ENCODE peak calls at places on chromosomes 12 and 14, in eight cellular contexts. One of them, this sample, is unnamed.
A peak's percentile ranks its signal among the peaks of the same experiment; 100 is the strongest.

GRCh38 chr12:58575281-58575680 is 345.0 kb downstream of the LRIG3 start:
- DNase-seq in PC-9: no peak
- DNase-seq in mucosa of descending colon: peak; percentile 6
- DNase-seq in transverse colon: no peak
- DNase-seq in heart left ventricle: no peak
- DNase-seq in pancreas: no peak
- DNase-seq in Peyer's patch: no peak
- DNase-seq in psoas muscle: no peak
- DNase-seq in this sample: no peak

GRCh38 chr12:68169213-68169889 is 9.8 kb upstream of the IFNG start:
- DNase-seq in PC-9: no peak
- DNase-seq in mucosa of descending colon: no peak
- DNase-seq in transverse colon: no peak
- DNase-seq in heart left ventricle: no peak
- DNase-seq in pancreas: no peak
- DNase-seq in Peyer's patch: no peak
- DNase-seq in psoas muscle: no peak
- DNase-seq in this sample: no peak

GRCh38 chr14:104353921-104354701 is 215.7 kb downstream of the KIF26A start:
- DNase-seq in PC-9: no peak
- DNase-seq in mucosa of descending colon: no peak
- DNase-seq in transverse colon: peak; percentile 1
- DNase-seq in heart left ventricle: peak; percentile 68
- DNase-seq in pancreas: no peak
- DNase-seq in Peyer's patch: peak; percentile 26
- DNase-seq in psoas muscle: peak; percentile 37
- DNase-seq in this sample: no peak

GRCh38 chr14:23398348-23398747 is 9.7 kb downstream of the MYH6 start:
- DNase-seq in PC-9: no peak
- DNase-seq in mucosa of descending colon: no peak
- DNase-seq in transverse colon: no peak
- DNase-seq in heart left ventricle: no peak
- DNase-seq in pancreas: no peak
- DNase-seq in Peyer's patch: no peak
- DNase-seq in psoas muscle: no peak
- DNase-seq in this sample: no peak

GRCh38 chr14:65211341-65211987 is 109.1 kb upstream of the MAX start:
- DNase-seq in PC-9: peak; percentile 83
- DNase-seq in mucosa of descending colon: no peak
- DNase-seq in transverse colon: no peak
- DNase-seq in heart left ventricle: no peak
- DNase-seq in pancreas: no peak
- DNase-seq in Peyer's patch: no peak
- DNase-seq in psoas muscle: no peak
- DNase-seq in this sample: peak; percentile 53

GRCh38 chr12:27824126-27824842 is 44.2 kb upstream of the MANSC4 start:
- DNase-seq in PC-9: no peak
- DNase-seq in mucosa of descending colon: no peak
- DNase-seq in transverse colon: no peak
- DNase-seq in heart left ventricle: no peak
- DNase-seq in pancreas: no peak
- DNase-seq in Peyer's patch: peak; percentile 64
- DNase-seq in psoas muscle: no peak
- DNase-seq in this sample: no peak

GRCh38 chr12:6262635-6263034 is 47.8 kb upstream of the PLEKHG6 start:
- DNase-seq in PC-9: no peak
- DNase-seq in mucosa of descending colon: no peak
- DNase-seq in transverse colon: no peak
- DNase-seq in heart left ventricle: no peak
- DNase-seq in pancreas: no peak
- DNase-seq in Peyer's patch: no peak
- DNase-seq in psoas muscle: no peak
- DNase-seq in this sample: no peak

GRCh38 chr12:110262442-110263388 is 18.3 kb upstream of the ATP2A2 start:
- DNase-seq in PC-9: no peak
- DNase-seq in mucosa of descending colon: no peak
- DNase-seq in transverse colon: no peak
- DNase-seq in heart left ventricle: no peak
- DNase-seq in pancreas: no peak
- DNase-seq in Peyer's patch: no peak
- DNase-seq in psoas muscle: no peak
- DNase-seq in this sample: no peak

GRCh38 chr14:30915596-30915995 is 41.2 kb downstream of the COCH start:
- DNase-seq in PC-9: no peak
- DNase-seq in mucosa of descending colon: no peak
- DNase-seq in transverse colon: no peak
- DNase-seq in heart left ventricle: no peak
- DNase-seq in pancreas: no peak
- DNase-seq in Peyer's patch: no peak
- DNase-seq in psoas muscle: no peak
- DNase-seq in this sample: no peak

GRCh38 chr14:102979406-102979805 is 56.9 kb downstream of the AMN start:
- DNase-seq in PC-9: no peak
- DNase-seq in mucosa of descending colon: no peak
- DNase-seq in transverse colon: no peak
- DNase-seq in heart left ventricle: no peak
- DNase-seq in pancreas: no peak
- DNase-seq in Peyer's patch: no peak
- DNase-seq in psoas muscle: no peak
- DNase-seq in this sample: no peak

GRCh38 chr12:4288296-4289019 is 14.9 kb downstream of the CCND2 start:
- DNase-seq in PC-9: no peak
- DNase-seq in mucosa of descending colon: no peak
- DNase-seq in transverse colon: no peak
- DNase-seq in heart left ventricle: no peak
- DNase-seq in pancreas: no peak
- DNase-seq in Peyer's patch: no peak
- DNase-seq in psoas muscle: no peak
- DNase-seq in this sample: no peak

GRCh38 chr14:90464481-90464880 is 67.7 kb downstream of the CALM1 start:
- DNase-seq in PC-9: no peak
- DNase-seq in mucosa of descending colon: no peak
- DNase-seq in transverse colon: no peak
- DNase-seq in heart left ventricle: no peak
- DNase-seq in pancreas: no peak
- DNase-seq in Peyer's patch: no peak
- DNase-seq in psoas muscle: no peak
- DNase-seq in this sample: no peak

GRCh38 chr12:1810201-1810930 is 10.0 kb upstream of the LRTM2 start:
- DNase-seq in PC-9: no peak
- DNase-seq in mucosa of descending colon: no peak
- DNase-seq in transverse colon: no peak
- DNase-seq in heart left ventricle: peak; percentile 22
- DNase-seq in pancreas: no peak
- DNase-seq in Peyer's patch: no peak
- DNase-seq in psoas muscle: no peak
- DNase-seq in this sample: no peak

DNA sequence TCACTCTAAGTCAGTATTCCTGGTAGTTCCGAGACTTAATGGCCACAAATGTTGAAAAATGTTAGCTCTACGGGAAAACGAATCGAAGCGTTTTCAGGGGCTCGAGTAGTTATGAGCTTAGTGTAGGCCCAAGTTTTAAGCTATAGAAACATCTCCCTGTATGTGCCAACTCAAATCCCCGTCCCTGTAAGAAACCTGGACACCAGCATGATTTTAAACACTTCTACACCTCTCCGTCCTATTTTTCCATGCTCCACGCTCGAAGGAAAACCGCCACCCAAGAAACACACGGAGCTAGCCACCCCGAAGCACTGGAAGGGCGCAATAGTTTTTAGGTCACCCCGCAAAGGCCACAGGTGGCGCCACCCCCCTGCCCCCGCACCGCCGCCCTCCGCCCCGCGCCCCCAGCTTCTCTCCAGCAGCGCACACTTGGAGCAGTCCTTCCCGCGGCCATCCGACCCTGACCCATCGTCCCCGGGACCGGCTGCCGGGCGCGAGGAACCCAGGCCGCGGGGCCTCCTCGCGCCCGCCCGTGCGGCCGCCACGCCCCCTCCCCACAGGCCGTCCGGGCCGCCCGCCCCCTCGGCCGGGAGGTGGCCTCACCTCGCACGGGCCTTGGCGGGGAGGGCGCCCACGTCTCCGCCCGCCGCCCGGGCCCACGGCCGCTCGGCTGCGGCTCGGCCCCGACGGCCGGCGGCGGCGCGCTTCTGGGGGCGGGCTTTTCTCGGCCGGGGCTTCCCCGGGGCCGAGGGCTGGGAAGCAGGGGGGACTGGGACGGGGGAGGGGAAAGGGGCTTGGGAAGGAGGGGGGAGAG is 519 bp downstream of the R3HDM2 start:
- DNase-seq in PC-9: no peak
- DNase-seq in mucosa of descending colon: peak; percentile 46
- DNase-seq in transverse colon: no peak
- DNase-seq in heart left ventricle: peak; percentile 62
- DNase-seq in pancreas: peak; percentile 55
- DNase-seq in Peyer's patch: peak; percentile 72
- DNase-seq in psoas muscle: peak; percentile 66
- DNase-seq in this sample: no peak
- TF ChIP-seq CTCF in PC-9: no peak
- TF ChIP-seq CTCF in mucosa of descending colon: no peak
- TF ChIP-seq CTCF in transverse colon: no peak
- TF ChIP-seq CTCF in heart left ventricle: no peak
- TF ChIP-seq CTCF in pancreas: no peak
- TF ChIP-seq CTCF in Peyer's patch: no peak
- TF ChIP-seq CTCF in psoas muscle: peak; percentile 12
- TF ChIP-seq CTCF in this sample: peak; percentile 9

GRCh38 chr12:50685641-50686040 is 78.3 kb upstream of the ATF1 start:
- DNase-seq in PC-9: no peak
- DNase-seq in mucosa of descending colon: no peak
- DNase-seq in transverse colon: no peak
- DNase-seq in heart left ventricle: no peak
- DNase-seq in pancreas: no peak
- DNase-seq in Peyer's patch: no peak
- DNase-seq in psoas muscle: no peak
- DNase-seq in this sample: no peak

GRCh38 chr12:50690923-50691322 is 73.0 kb upstream of the ATF1 start:
- DNase-seq in PC-9: no peak
- DNase-seq in mucosa of descending colon: no peak
- DNase-seq in transverse colon: no peak
- DNase-seq in heart left ventricle: peak; percentile 57
- DNase-seq in pancreas: no peak
- DNase-seq in Peyer's patch: no peak
- DNase-seq in psoas muscle: no peak
- DNase-seq in this sample: no peak

GRCh38 chr12:50689437-50689836 is 74.5 kb upstream of the ATF1 start:
- DNase-seq in PC-9: no peak
- DNase-seq in mucosa of descending colon: no peak
- DNase-seq in transverse colon: no peak
- DNase-seq in heart left ventricle: no peak
- DNase-seq in pancreas: no peak
- DNase-seq in Peyer's patch: no peak
- DNase-seq in psoas muscle: no peak
- DNase-seq in this sample: no peak

GRCh38 chr12:50686976-50687375 is 76.9 kb upstream of the ATF1 start:
- DNase-seq in PC-9: no peak
- DNase-seq in mucosa of descending colon: no peak
- DNase-seq in transverse colon: no peak
- DNase-seq in heart left ventricle: no peak
- DNase-seq in pancreas: no peak
- DNase-seq in Peyer's patch: no peak
- DNase-seq in psoas muscle: no peak
- DNase-seq in this sample: no peak

DNA sequence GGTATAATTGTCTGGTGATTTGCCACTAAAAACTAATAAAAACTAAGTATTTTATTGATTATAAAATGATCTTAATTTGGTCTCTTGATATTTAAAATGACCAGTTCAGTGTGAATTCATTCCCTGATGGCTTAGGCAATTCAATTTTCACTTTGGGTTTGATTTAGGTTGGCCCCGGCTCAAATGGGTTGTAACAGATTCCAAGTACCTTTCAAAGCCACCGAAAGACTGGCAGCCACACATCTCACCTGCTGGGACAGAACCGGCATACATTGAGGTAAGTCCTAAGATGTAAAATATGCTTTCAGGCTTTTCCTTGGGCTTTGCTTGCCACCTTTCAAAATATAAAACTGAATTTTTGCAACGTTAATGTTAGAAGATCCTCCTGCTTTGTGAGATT is 77.5 kb upstream of the ATF1 start:
- DNase-seq in PC-9: no peak
- DNase-seq in mucosa of descending colon: no peak
- DNase-seq in transverse colon: no peak
- DNase-seq in heart left ventricle: no peak
- DNase-seq in pancreas: no peak
- DNase-seq in Peyer's patch: no peak
- DNase-seq in psoas muscle: no peak
- DNase-seq in this sample: no peak
- H3K4me3 ChIP-seq in PC-9: no peak overlapping the region
- H3K4me3 ChIP-seq in mucosa of descending colon: no peak overlapping the region
- H3K4me3 ChIP-seq in transverse colon: no peak overlapping the region
- H3K4me3 ChIP-seq in heart left ventricle: no peak overlapping the region
- H3K4me3 ChIP-seq in pancreas: no peak overlapping the region
- H3K4me3 ChIP-seq in Peyer's patch: no peak overlapping the region
- H3K4me3 ChIP-seq in psoas muscle: no peak overlapping the region
- H3K4me3 ChIP-seq in this sample: no peak overlapping the region

GRCh38 chr12:10989107-10989506 is 2.4 kb upstream of the TAS2R50 start:
- DNase-seq in PC-9: no peak
- DNase-seq in mucosa of descending colon: no peak
- DNase-seq in transverse colon: no peak
- DNase-seq in heart left ventricle: no peak
- DNase-seq in pancreas: no peak
- DNase-seq in Peyer's patch: no peak
- DNase-seq in psoas muscle: no peak
- DNase-seq in this sample: no peak
- H3K36me3 ChIP-seq in PC-9: no peaks in the 10 kb centered on the region
- H3K36me3 ChIP-seq in mucosa of descending colon: no peaks in the 10 kb centered on the region
- H3K36me3 ChIP-seq in transverse colon: no peaks in the 10 kb centered on the region
- H3K36me3 ChIP-seq in heart left ventricle: no peaks in the 10 kb centered on the region
- H3K36me3 ChIP-seq in pancreas: no peaks in the 10 kb centered on the region
- H3K36me3 ChIP-seq in Peyer's patch: no peaks in the 10 kb centered on the region
- H3K36me3 ChIP-seq in psoas muscle: no peaks in the 10 kb centered on the region
- H3K36me3 ChIP-seq in this sample: no peaks in the 10 kb centered on the region

GRCh38 chr14:56290195-56290594 is 172.0 kb downstream of the PELI2 start:
- DNase-seq in PC-9: no peak
- DNase-seq in mucosa of descending colon: no peak
- DNase-seq in transverse colon: no peak
- DNase-seq in heart left ventricle: no peak
- DNase-seq in pancreas: no peak
- DNase-seq in Peyer's patch: no peak
- DNase-seq in psoas muscle: no peak
- DNase-seq in this sample: no peak

GRCh38 chr14:56293506-56293905 is 175.3 kb downstream of the PELI2 start:
- DNase-seq in PC-9: no peak
- DNase-seq in mucosa of descending colon: no peak
- DNase-seq in transverse colon: no peak
- DNase-seq in heart left ventricle: no peak
- DNase-seq in pancreas: no peak
- DNase-seq in Peyer's patch: no peak
- DNase-seq in psoas muscle: no peak
- DNase-seq in this sample: no peak

GRCh38 chr14:56295743-56296142 is 177.5 kb downstream of the PELI2 start:
- DNase-seq in PC-9: no peak
- DNase-seq in mucosa of descending colon: no peak
- DNase-seq in transverse colon: no peak
- DNase-seq in heart left ventricle: no peak
- DNase-seq in pancreas: no peak
- DNase-seq in Peyer's patch: no peak
- DNase-seq in psoas muscle: no peak
- DNase-seq in this sample: no peak

GRCh38 chr14:56297449-56297848 is 179.2 kb downstream of the PELI2 start:
- DNase-seq in PC-9: no peak
- DNase-seq in mucosa of descending colon: no peak
- DNase-seq in transverse colon: no peak
- DNase-seq in heart left ventricle: no peak
- DNase-seq in pancreas: no peak
- DNase-seq in Peyer's patch: no peak
- DNase-seq in psoas muscle: no peak
- DNase-seq in this sample: no peak

GRCh38 chr14:56294125-56294524 is 175.9 kb downstream of the PELI2 start:
- DNase-seq in PC-9: no peak
- DNase-seq in mucosa of descending colon: peak; percentile 23
- DNase-seq in transverse colon: no peak
- DNase-seq in heart left ventricle: no peak
- DNase-seq in pancreas: no peak
- DNase-seq in Peyer's patch: no peak
- DNase-seq in psoas muscle: no peak
- DNase-seq in this sample: no peak
- TF ChIP-seq CTCF in PC-9: no peak
- TF ChIP-seq CTCF in mucosa of descending colon: no peak
- TF ChIP-seq CTCF in transverse colon: no peak
- TF ChIP-seq CTCF in heart left ventricle: no peak
- TF ChIP-seq CTCF in pancreas: no peak
- TF ChIP-seq CTCF in Peyer's patch: no peak
- TF ChIP-seq CTCF in psoas muscle: no peak
- TF ChIP-seq CTCF in this sample: no peak